ENCODE peak calls at places on chromosomes 4 and X, in four cellular contexts. L, U, W and K are unnamed samples.
A peak's percentile ranks its signal among the peaks of the same experiment; 100 is the strongest.

GRCh38 chr4:1366371-1367229 is 19.6 kb downstream of the UVSSA start:
- DNase-seq in W (no peak), L (no peak), U (no peak), K (no peak)

GRCh38 chr4:40335508-40335860 is 351 bp downstream of the CHRNA9 start:
- DNase-seq in U (no peak), W (no peak), L (no peak), K (no peak)

GRCh38 chrX:68599256-68600152 is 48.0 kb upstream of the STARD8 start:
- DNase-seq in W (no peak), U (peak; percentile 2), L (no peak), K (peak; percentile 9)

GRCh38 chr4:53490965-53491622 is 100.2 kb downstream of the LNX1 start:
- DNase-seq in U (peak; percentile 45), W (peak; percentile 66), L (no peak), K (peak; percentile 85)

GRCh38 chr4:8391972-8392371 is 48.6 kb downstream of the ACOX3 start:
- DNase-seq in U (peak; percentile 89), L (peak; percentile 40), W (peak; percentile 51), K (peak; percentile 96)

GRCh38 chrX:49856819-49857218 is 22.5 kb upstream of the USP27X start:
- DNase-seq in W (no peak), U (no peak), L (no peak), K (no peak)

GRCh38 chr4:127188847-127189246 is 443.9 kb upstream of the INTU start:
- DNase-seq in W (no peak), L (no peak), U (no peak), K (no peak)

GRCh38 chr4:181509073-181509472 is 734.1 kb upstream of the TENM3 start:
- DNase-seq in L (no peak), W (no peak), U (no peak), K (no peak)

GRCh38 chr4:98653890-98654867 is 4.2 kb downstream of the TSPAN5 start:
- DNase-seq in L (no peak), U (no peak), W (no peak), K (peak; percentile 83)

GRCh38 chrX:151754042-151754419 is 19.5 kb downstream of the CNGA2 start:
- DNase-seq in L (no peak), W (peak; percentile 32), U (no peak), K (no peak)

GRCh38 chr4:182695009-182695408 is 222.2 kb downstream of the DCTD start:
- DNase-seq in W (no peak), L (no peak), U (no peak), K (no peak)

GRCh38 chrX:109049903-109050302 is 313.5 kb upstream of the IRS4 start:
- DNase-seq in U (no peak), L (no peak), W (no peak), K (no peak)

GRCh38 chr4:7845493-7846124 is 94.1 kb downstream of the AFAP1 start:
- DNase-seq in U (no peak), L (no peak), W (no peak), K (no peak)

GRCh38 chrX:109600114-109600710 is 24.8 kb downstream of the KCNE5 start:
- DNase-seq in W (peak; percentile 2), U (no peak), L (no peak), K (no peak)

GRCh38 chrX:151505796-151506195 is 57.7 kb upstream of the PASD1 start:
- DNase-seq in L (no peak), W (no peak), U (peak; percentile 9), K (peak; percentile 0)

GRCh38 chr4:6749340-6750171 is 33.0 kb upstream of the KIAA0232 start:
- DNase-seq in L (no peak), W (peak; percentile 78), U (no peak), K (peak; percentile 34)

GRCh38 chr4:57426779-57427395 is 316.7 kb upstream of the IGFBP7 start:
- DNase-seq in W (peak; percentile 65), L (peak; percentile 15), U (peak; percentile 67), K (peak; percentile 60)

GRCh38 chr4:107736924-107737448 is 17.0 kb upstream of the PAPSS1 start:
- DNase-seq in L (no peak), W (peak; percentile 25), U (peak; percentile 63), K (peak; percentile 58)

GRCh38 chrX:31293409-31293808 is 221.6 kb upstream of the FTHL17 start:
- DNase-seq in L (no peak), U (peak; percentile 41), W (peak; percentile 12), K (peak; percentile 13)
- TF ChIP-seq CTCF in L (peak; percentile 54), U (peak; percentile 77), W (peak; percentile 25), K (peak; percentile 16)

DNA sequence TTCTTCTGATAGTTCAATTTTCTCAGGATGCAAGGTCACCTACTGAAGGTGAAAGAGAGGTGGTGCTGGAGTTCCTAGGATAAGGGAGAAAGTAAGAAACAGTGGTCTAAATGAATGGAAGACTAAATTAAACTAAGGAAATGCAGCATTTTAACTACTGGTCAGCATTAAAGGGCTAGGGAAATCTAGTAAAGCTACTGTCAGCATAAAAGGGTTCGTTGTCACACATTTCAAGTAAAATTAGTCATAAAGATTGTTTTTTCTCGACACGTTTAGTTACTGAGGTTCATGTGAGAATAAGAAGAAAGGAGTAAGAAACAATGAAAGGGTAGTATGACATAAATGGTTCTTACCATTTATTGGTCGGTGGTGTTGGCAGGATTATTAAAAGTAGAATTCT is 40.0 kb upstream of the COX18 start:
- DNase-seq in U (no peak), L (no peak), W (no peak), K (no peak)
- H3K36me3 ChIP-seq in U (peaks cover 96% of the 10 kb centered on the region), L (peaks cover 3% of the 10 kb centered on the region), W (peaks cover 8% of the 10 kb centered on the region), K (peaks cover 21% of the 10 kb centered on the region)

GRCh38 chr4:2551118-2551517 is 14.7 kb downstream of the FAM193A start:
- DNase-seq in W (no peak), L (no peak), U (no peak), K (no peak)
- TF ChIP-seq CTCF in W (no peak), L (no peak), U (no peak), K (no peak)

DNA sequence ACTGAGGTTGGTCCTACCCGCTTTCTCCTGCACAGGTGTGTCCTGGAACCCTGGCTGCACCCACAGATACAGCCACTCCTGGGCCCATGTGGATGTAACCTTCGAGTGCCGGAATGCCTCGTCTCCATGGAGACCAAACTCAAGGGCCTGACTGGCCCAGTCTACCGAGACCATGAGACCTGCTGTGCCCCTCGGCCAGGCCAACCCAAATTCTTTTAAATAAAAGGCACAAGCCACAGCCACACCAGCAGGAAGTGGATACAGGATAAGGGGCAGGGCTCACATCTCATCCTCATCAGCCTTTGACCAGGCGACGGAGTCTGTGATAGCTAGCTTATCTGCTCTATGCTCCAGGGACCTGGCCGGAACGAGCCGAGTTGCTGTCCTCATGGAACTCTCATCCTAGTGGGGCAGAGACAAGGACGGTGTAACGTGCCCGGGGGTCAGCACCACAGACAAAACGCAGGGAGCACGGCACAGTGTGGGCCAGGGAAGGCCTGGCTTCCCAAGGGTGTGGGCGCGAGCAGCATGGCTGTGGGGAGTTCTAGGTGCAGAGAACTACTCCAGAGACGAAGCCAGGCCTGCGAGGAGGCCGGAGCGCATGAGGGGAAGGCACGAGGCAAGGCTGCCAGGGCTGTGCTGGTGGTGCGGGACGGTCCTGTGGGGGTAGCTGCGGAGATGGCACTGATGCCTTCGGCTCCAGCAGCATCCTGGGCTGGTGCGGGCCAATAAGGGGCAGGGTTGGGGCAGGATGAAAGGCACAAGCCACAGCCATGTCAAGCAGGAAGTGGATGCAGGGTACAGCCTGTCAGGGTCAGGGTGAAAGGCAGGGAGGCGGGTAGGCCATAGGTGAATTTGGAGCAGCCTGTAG is 22.7 kb downstream of the NOP14 start:
- DNase-seq in W (no peak), L (no peak), U (no peak), K (no peak)
- H3K36me3 ChIP-seq in W (peaks cover 31% of the 10 kb centered on the region), L (peaks cover 61% of the 10 kb centered on the region), U (peaks cover 93% of the 10 kb centered on the region), K (peaks cover 61% of the 10 kb centered on the region)

DNA sequence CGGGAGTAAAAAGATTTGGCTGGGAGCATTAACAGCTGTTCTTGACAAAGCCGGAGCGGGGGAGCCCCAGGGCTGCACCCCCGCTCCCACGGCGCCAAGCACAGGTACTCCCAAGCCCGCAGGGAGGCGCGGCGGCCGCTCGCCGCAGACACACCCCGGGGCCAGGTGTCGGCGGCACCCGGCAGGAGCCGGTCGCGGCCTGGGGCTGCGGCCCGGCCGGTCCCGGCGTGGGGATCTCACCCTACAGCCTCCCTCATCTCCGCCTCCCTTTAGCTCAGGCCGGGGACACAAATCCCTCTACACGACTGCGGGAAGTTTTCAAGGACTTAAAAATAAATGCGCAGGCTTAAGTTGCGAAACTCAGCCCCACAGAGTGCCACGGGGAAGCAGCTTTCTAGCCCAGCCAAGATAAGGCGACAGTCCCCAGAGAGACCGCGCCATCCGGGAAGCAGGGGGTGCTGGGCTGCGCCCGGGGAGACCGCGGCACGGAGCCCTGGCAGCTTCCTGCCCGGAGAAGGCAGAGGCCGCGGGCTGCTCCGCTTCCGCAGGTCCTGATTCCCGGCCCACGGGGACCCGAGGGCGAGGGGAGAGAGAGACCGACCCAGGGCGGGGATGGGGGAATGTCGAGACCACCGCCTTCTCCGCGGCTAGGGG is 473 bp downstream of the SH3RF1 start:
- DNase-seq in U (no peak), W (peak; percentile 80), L (peak; percentile 82), K (peak; percentile 61)
- TF ChIP-seq CTCF in U (no peak), W (peak; percentile 10), L (peak; percentile 13), K (peak; percentile 13)

GRCh38 chr4:173328236-173328901 is 5.8 kb downstream of the HMGB2 start:
- DNase-seq in W (no peak), L (no peak), U (no peak), K (no peak)
- H3K36me3 ChIP-seq in W (no peaks in the 10 kb centered on the region), L (no peaks in the 10 kb centered on the region), U (peaks cover 96% of the 10 kb centered on the region), K (peaks cover 15% of the 10 kb centered on the region)

DNA sequence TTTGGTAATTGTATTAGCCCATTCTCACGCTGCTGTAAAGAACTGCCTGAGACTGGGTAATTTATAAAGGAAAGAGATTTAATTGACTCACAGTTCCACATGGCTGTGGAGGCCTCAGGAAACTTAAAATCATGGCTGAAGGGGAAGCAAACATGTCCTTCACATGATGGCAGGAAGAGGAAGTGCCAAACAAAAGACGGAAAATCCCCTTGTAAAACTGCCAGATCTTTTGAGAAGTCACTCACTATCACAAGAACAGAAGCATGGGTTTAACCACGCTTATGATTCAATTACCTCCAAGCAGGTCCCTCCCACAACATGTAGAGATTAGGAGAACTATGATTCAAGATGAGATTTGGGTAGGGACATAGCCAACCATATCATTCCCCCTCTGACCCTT is 335.5 kb downstream of the IL15 start:
- DNase-seq in W (no peak), L (no peak), U (no peak), K (peak; percentile 44)
- TF ChIP-seq CTCF in W (no peak), L (no peak), U (no peak), K (no peak)

DNA sequence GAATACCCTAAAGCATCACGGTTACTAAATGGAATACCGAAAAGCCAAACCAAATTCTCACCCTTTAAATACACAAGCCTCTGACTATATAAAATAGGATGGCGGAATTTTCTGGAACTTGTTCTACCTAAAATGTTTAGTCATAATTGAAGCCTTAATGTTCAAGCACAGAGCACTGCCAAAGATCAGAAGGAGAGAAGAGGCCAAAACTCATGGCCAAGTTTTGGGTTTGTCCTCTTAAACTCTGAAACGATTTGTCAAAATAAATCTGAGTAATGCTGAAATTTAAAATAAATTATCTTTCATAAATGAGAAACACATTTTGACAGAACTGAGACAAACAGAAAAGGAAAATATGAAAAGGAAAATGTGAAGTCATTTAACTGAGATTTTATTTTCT is 47.3 kb upstream of the ZNF518B start:
- DNase-seq in L (no peak), W (no peak), U (no peak), K (no peak)
- H3K36me3 ChIP-seq in L (no peaks in the 10 kb centered on the region), W (no peaks in the 10 kb centered on the region), U (no peaks in the 10 kb centered on the region), K (no peaks in the 10 kb centered on the region)